ENCODE peak calls at places on chromosomes 2 and 18, in seven cellular contexts. I is lower lobe of right lung; V is activated naive CD4-positive, alpha-beta T cell treated with Interleukin-2 at 50 U/mL for 16 hours; U is activated CD4-positive, alpha-beta T cell treated with anti-CD3 and anti-CD28 coated beads, Interleukin-2, amount 50 U/mL, for 48 hours; N is EL; E is stimulated activated CD8-positive, alpha-beta memory T cell treated with anti-CD3 and anti-CD28 coated beads, Interleukin-7, amount 100 ng/mL, for 24 hours; S is nephron progenitor cell. M is an unnamed sample.

GRCh38 chr18:33854086-33854826 is 276.2 kb downstream of the ASXL3 start:
- DNase-seq in I (no peak), V (no peak), U (no peak), N (no peak), E (no peak), S (no peak), M (no peak)

GRCh38 chr18:57062841-57063240 is 84.0 kb upstream of the BOD1L2 start:
- DNase-seq in I (no peak), V (no peak), U (no peak), N (no peak), E (no peak), S (no peak), M (no peak)

GRCh38 chr2:127175821-127176354 is 44.2 kb downstream of the CYP27C1 start:
- DNase-seq in I (no peak), V (no peak), U (no peak), N (peak), E (no peak), S (no peak), M (peak)

GRCh38 chr2:113156278-113157107 is 17.3 kb upstream of the PSD4 start:
- DNase-seq in I (no peak), V (no peak), U (no peak), N (no peak), E (no peak), S (no peak), M (no peak)

GRCh38 chr18:78677483-78678317 is 301.9 kb upstream of the SALL3 start:
- DNase-seq in I (no peak), V (no peak), U (no peak), N (no peak), E (no peak), S (no peak), M (no peak)

GRCh38 chr2:88925770-88926462 is 234.4 kb downstream of the RPIA start:
- DNase-seq in I (no peak), V (no peak), U (no peak), N (no peak), E (no peak), S (no peak), M (no peak)

GRCh38 chr2:181054843-181055242 is 74.4 kb downstream of the UBE2E3 start:
- DNase-seq in I (no peak), V (no peak), U (no peak), N (no peak), E (no peak), S (no peak), M (no peak)

GRCh38 chr18:8349608-8350323 is 259.5 kb upstream of the RAB12 start:
- DNase-seq in I (no peak), V (no peak), U (no peak), N (no peak), E (no peak), S (no peak), M (no peak)

GRCh38 chr2:152755029-152755428 is 36.6 kb downstream of the ARL6IP6 start:
- DNase-seq in I (no peak), V (no peak), U (no peak), N (peak), E (no peak), S (peak), M (no peak)

GRCh38 chr2:113149553-113150257 is 22.3 kb downstream of the IL1RN start:
- DNase-seq in I (no peak), V (no peak), U (no peak), N (no peak), E (no peak), S (no peak), M (no peak)

GRCh38 chr2:31251851-31252250 is 17.9 kb downstream of the EHD3 start:
- DNase-seq in I (no peak), V (no peak), U (no peak), N (no peak), E (no peak), S (no peak), M (no peak)

GRCh38 chr2:31729442-31730092 is 148.8 kb upstream of the SRD5A2 start:
- DNase-seq in I (no peak), V (no peak), U (no peak), N (peak), E (no peak), S (no peak), M (no peak)

GRCh38 chr2:66455490-66455889 is 20.6 kb downstream of the MEIS1 start:
- DNase-seq in I (no peak), V (no peak), U (no peak), N (no peak), E (no peak), S (no peak), M (no peak)

GRCh38 chr2:117987121-117987520 is 26.7 kb downstream of the CCDC93 start:
- DNase-seq in I (no peak), V (no peak), U (no peak), N (no peak), E (no peak), S (no peak), M (no peak)

GRCh38 chr2:65349863-65350262 is 82.5 kb downstream of the SPRED2 start:
- DNase-seq in I (peak), V (no peak), U (no peak), N (peak), E (no peak), S (no peak), M (no peak)

GRCh38 chr2:10839813-10840212 is 27.2 kb upstream of the PDIA6 start:
- DNase-seq in I (no peak), V (no peak), U (no peak), N (no peak), E (no peak), S (peak), M (no peak)

GRCh38 chr2:189179607-189179979 is at the start of gene COL5A2:
- DNase-seq in I (no peak), V (no peak), U (no peak), N (peak), E (no peak), S (peak), M (peak)

GRCh38 chr2:127700527-127701192 is 637 bp upstream of the SFT2D3 start:
- DNase-seq in I (peak), V (peak), U (peak), N (no peak), E (no peak), S (peak), M (peak)

GRCh38 chr18:77218642-77219041 is 31.0 kb upstream of the GALR1 start:
- DNase-seq in I (no peak), V (no peak), U (no peak), N (no peak), E (no peak), S (no peak), M (no peak)

GRCh38 chr2:42846026-42846425 is 53.6 kb upstream of the HAAO start:
- DNase-seq in I (no peak), V (no peak), U (no peak), N (no peak), E (no peak), S (no peak), M (no peak)

GRCh38 chr2:238097988-238098853 is 1.9 kb upstream of the ESPNL start:
- DNase-seq in I (peak), V (no peak), U (no peak), N (peak), E (no peak), S (peak), M (peak)

GRCh38 chr18:3281456-3282400 is 19.8 kb downstream of the MYL12B start:
- DNase-seq in I (no peak), V (no peak), U (no peak), N (peak), E (no peak), S (peak), M (no peak)

M was measured in right atrium auricular region.